ENCODE peak calls at places on chromosomes 2 and 18, in four cellular contexts. N, A, P and R are unnamed samples. For H3K4me1, the result is how much of the 10 kb centered on the place peaks cover.

GRCh38 chr2:78418041-78418440 is 607.5 kb upstream of the REG3G start:
- DNase-seq in N (no peak), A (peak), P (no peak), R (no peak)

GRCh38 chr18:4847066-4847465 is 350.0 kb downstream of the AKAIN1 start:
- DNase-seq in N (no peak), A (no peak), P (no peak), R (no peak)

GRCh38 chr2:85772019-85772745 is 18.4 kb downstream of the ATOH8 start:
- DNase-seq in N (peak), A (peak), P (peak), R (peak)

GRCh38 chr2:130337735-130338325 is 4.9 kb upstream of the IMP4 start:
- DNase-seq in N (no peak), A (no peak), P (peak), R (peak)

GRCh38 chr2:20925265-20925889 is 102.5 kb upstream of the LDAH start:
- DNase-seq in N (no peak), A (no peak), P (no peak), R (no peak)

GRCh38 chr2:215793747-215794595 is 219.4 kb downstream of the MREG start:
- DNase-seq in N (no peak), A (peak), P (peak), R (peak)

GRCh38 chr2:149743842-149744468 is 156.4 kb upstream of the MMADHC start:
- DNase-seq in N (no peak), A (peak), P (peak), R (peak)

GRCh38 chr18:75727479-75727878 is 300.0 kb upstream of the SMIM21 start:
- DNase-seq in N (no peak), A (peak), P (peak), R (peak)

GRCh38 chr2:1940660-1941059 is 196.3 kb upstream of the PXDN start:
- DNase-seq in N (no peak), A (no peak), P (no peak), R (peak)

GRCh38 chr2:66561645-66562336 is 126.9 kb downstream of the MEIS1 start:
- DNase-seq in N (no peak), A (no peak), P (no peak), R (peak)

GRCh38 chr2:46985512-46985911 is 69.9 kb upstream of the MCFD2 start:
- DNase-seq in N (no peak), A (peak), P (peak), R (no peak)

GRCh38 chr2:101140978-101141655 is 10.1 kb downstream of the TBC1D8 start:
- DNase-seq in N (no peak), A (peak), P (peak), R (no peak)

GRCh38 chr2:151765760-151766159 is 31.5 kb upstream of the NEB start:
- DNase-seq in N (no peak), A (no peak), P (no peak), R (no peak)

GRCh38 chr2:33108483-33109443 is 162.0 kb downstream of the LTBP1 start:
- DNase-seq in N (no peak), A (no peak), P (peak), R (peak)

GRCh38 chr2:237195396-237196119 is 109.9 kb downstream of the COPS8 start:
- DNase-seq in N (no peak), A (no peak), P (no peak), R (peak)

GRCh38 chr2:220162320-220162719 is 534.9 kb downstream of the SLC4A3 start:
- DNase-seq in N (no peak), A (peak), P (peak), R (peak)

GRCh38 chr18:57906852-57907251 is 103.7 kb upstream of the ATP8B1 start:
- DNase-seq in N (no peak), A (peak), P (no peak), R (no peak)

GRCh38 chr2:227033471-227034148 is 130.4 kb downstream of the COL4A4 start:
- DNase-seq in N (peak), A (peak), P (peak), R (peak)

GRCh38 chr2:7795358-7796199 is 878.4 kb downstream of the RNF144A start:
- DNase-seq in N (no peak), A (no peak), P (peak), R (peak)

GRCh38 chr2:119996148-119996547 is 16.7 kb upstream of the EPB41L5 start:
- DNase-seq in N (no peak), A (no peak), P (peak), R (no peak)

GRCh38 chr2:220669324-220669723 is 902.8 kb downstream of the EPHA4 start:
- DNase-seq in N (no peak), A (no peak), P (no peak), R (no peak)

GRCh38 chr18:23703057-23703986 is 14.1 kb downstream of the LAMA3 start:
- DNase-seq in N (no peak), A (peak), P (peak), R (peak)

GRCh38 chr18:22844643-22845042 is 88.5 kb upstream of the RBBP8 start:
- DNase-seq in N (no peak), A (no peak), P (no peak), R (peak)

GRCh38 chr2:60439219-60439974 is 114.1 kb downstream of the BCL11A start:
- DNase-seq in N (peak), A (no peak), P (no peak), R (no peak)

GRCh38 chr2:206558492-206558891 is 83.8 kb upstream of the FAM237A start:
- DNase-seq in N (no peak), A (peak), P (peak), R (peak)

GRCh38 chr2:231355802-231356473 is 39.6 kb upstream of the B3GNT7 start:
- DNase-seq in N (no peak), A (no peak), P (no peak), R (peak)

GRCh38 chr2:240508832-240509545 is 48.8 kb downstream of the ANKMY1 start:
- DNase-seq in N (no peak), A (no peak), P (no peak), R (no peak)

GRCh38 chr2:37526323-37526722 is 145.1 kb downstream of the CDC42EP3 start:
- DNase-seq in N (no peak), A (no peak), P (peak), R (no peak)

GRCh38 chr18:44870631-44871502 is 190.2 kb downstream of the SETBP1 start:
- DNase-seq in N (no peak), A (no peak), P (no peak), R (no peak)

GRCh38 chr18:5543036-5543671 is 643 bp downstream of the EPB41L3 start:
- DNase-seq in N (no peak), A (no peak), P (no peak), R (no peak)

GRCh38 chr2:153405196-153405595 is 73.4 kb downstream of the RPRM start:
- DNase-seq in N (no peak), A (no peak), P (no peak), R (no peak)

GRCh38 chr18:62331581-62332436 is 6.7 kb downstream of the TNFRSF11A start:
- DNase-seq in N (no peak), A (peak), P (peak), R (peak)

GRCh38 chr2:226618875-226619605 is 180.6 kb downstream of the IRS1 start:
- DNase-seq in N (no peak), A (no peak), P (peak), R (peak)

GRCh38 chr2:226965376-226965775 is 129.5 kb downstream of the RHBDD1 start:
- DNase-seq in N (no peak), A (no peak), P (no peak), R (no peak)

GRCh38 chr2:19532797-19533196 is 174.4 kb upstream of the OSR1 start:
- DNase-seq in N (no peak), A (no peak), P (peak), R (peak)

GRCh38 chr2:29426354-29426753 is 311.1 kb downstream of the CLIP4 start:
- DNase-seq in N (no peak), A (no peak), P (no peak), R (no peak)

GRCh38 chr2:44560352-44560751 is 198.6 kb downstream of the CAMKMT start:
- DNase-seq in N (no peak), A (peak), P (no peak), R (no peak)

GRCh38 chr2:48693066-48693465 is 62.5 kb downstream of the LHCGR start:
- DNase-seq in N (no peak), A (no peak), P (peak), R (peak)

GRCh38 chr2:48692292-48692691 is 63.2 kb downstream of the LHCGR start:
- DNase-seq in N (no peak), A (no peak), P (no peak), R (no peak)

GRCh38 chr2:48695991-48696390 is 59.5 kb downstream of the LHCGR start:
- DNase-seq in N (no peak), A (no peak), P (no peak), R (no peak)

GRCh38 chr2:48694143-48694542 is 61.4 kb downstream of the LHCGR start:
- DNase-seq in N (no peak), A (no peak), P (peak), R (peak)

DNA sequence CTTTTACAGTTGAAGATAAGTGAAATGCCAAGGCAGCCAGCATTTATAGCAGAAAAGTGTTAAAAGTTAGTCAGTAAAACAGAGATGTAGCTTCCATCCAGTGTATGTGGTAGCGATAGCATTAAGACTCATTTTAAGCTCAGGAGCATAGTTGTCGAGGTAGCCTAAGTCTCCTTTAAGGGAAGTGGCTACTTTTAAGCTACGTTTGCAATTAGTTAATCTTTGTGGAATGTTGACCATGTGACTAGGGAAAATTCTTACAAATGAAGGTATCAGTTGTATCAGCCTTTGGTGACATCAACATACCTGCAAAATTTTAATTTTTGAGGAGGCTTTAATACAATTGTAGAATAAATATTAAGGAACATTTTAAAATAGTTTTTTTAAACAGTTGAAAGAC is 61.9 kb downstream of the LHCGR start:
- DNase-seq in N (no peak), A (no peak), P (peak), R (no peak)
- H3K4me3 ChIP-seq in N (no peak), A (no peak), P (no peak), R (no peak)

GRCh38 chr2:202627042-202627441 is 7.7 kb upstream of the FAM117B start:
- DNase-seq in N (no peak), A (no peak), P (no peak), R (no peak)
- H3K27ac ChIP-seq in N (no peak), A (no peak), P (no peak), R (no peak)

GRCh38 chr18:31679806-31680793 is 4.3 kb downstream of the B4GALT6 start:
- DNase-seq in N (no peak), A (peak), P (no peak), R (no peak)
- H3K4me1 ChIP-seq in N (under half), A (under half), P (under half), R (under half)

GRCh38 chr2:235390816-235391194 is 103.0 kb upstream of the AGAP1 start:
- DNase-seq in N (no peak), A (no peak), P (no peak), R (peak)
- H3K4me3 ChIP-seq in N (no peak), A (no peak), P (no peak), R (no peak)

GRCh38 chr18:77069482-77069881 is 63.1 kb downstream of the MBP start:
- DNase-seq in N (no peak), A (no peak), P (no peak), R (no peak)

GRCh38 chr18:77071061-77071460 is 61.5 kb downstream of the MBP start:
- DNase-seq in N (no peak), A (no peak), P (no peak), R (no peak)

GRCh38 chr18:77068890-77069312 is 63.7 kb downstream of the MBP start:
- DNase-seq in N (no peak), A (no peak), P (peak), R (peak)

GRCh38 chr18:77070627-77071026 is 62.0 kb downstream of the MBP start:
- DNase-seq in N (no peak), A (no peak), P (no peak), R (no peak)

DNA sequence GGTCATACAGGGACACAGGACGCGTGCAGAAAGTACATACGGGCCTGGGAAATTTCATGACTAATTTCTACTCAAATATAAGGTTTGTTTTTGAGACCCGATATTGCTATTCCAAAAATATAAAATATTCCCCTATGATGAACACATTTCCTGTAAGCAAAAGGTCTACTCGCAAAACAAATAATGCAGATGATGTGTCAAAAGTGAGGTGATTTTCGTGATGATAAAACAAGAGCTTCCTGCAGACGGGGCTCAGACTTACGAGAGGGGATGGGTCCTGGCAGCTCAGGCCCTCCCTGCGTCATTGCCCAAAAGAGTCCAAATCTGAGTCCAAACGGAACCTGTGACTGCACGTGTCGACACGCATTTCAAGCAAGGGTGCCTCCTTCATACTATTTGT is 62.7 kb downstream of the MBP start:
- DNase-seq in N (no peak), A (peak), P (no peak), R (no peak)
- H3K27ac ChIP-seq in N (no peak), A (peak), P (peak), R (no peak)